ENCODE peak calls at places on chromosome 16, in four cellular contexts. L is IMR-90, Q is A549, Y is K562. N is an unnamed sample.

GRCh38 chr16:4176794-4177438 is 60.7 kb upstream of the ADCY9 start:
- DNase-seq in L (peak), Q (peak), Y (peak), N (peak)

GRCh38 chr16:80938035-80938927 is 68.4 kb downstream of the CMC2 start:
- DNase-seq in L (peak), Q (no peak), Y (no peak), N (no peak)

GRCh38 chr16:17414421-17414820 is 56.3 kb downstream of the XYLT1 start:
- DNase-seq in L (no peak), Q (no peak), Y (no peak), N (peak)

GRCh38 chr16:19299565-19299964 is 14.0 kb downstream of the CLEC19A start:
- DNase-seq in L (no peak), Q (no peak), Y (no peak), N (no peak)

GRCh38 chr16:25988089-25988488 is 296.3 kb downstream of the HS3ST4 start:
- DNase-seq in L (no peak), Q (no peak), Y (no peak), N (no peak)

GRCh38 chr16:1188781-1189189 is 35.9 kb downstream of the CACNA1H start:
- DNase-seq in L (peak), Q (no peak), Y (peak), N (no peak)

GRCh38 chr16:7340938-7341337 is 8.3 kb downstream of the RBFOX1 start:
- DNase-seq in L (no peak), Q (no peak), Y (no peak), N (no peak)

GRCh38 chr16:11142261-11142630 is 113.8 kb downstream of the SOCS1 start:
- DNase-seq in L (no peak), Q (no peak), Y (no peak), N (no peak)

GRCh38 chr16:24748242-24748641 is 18.8 kb downstream of the TNRC6A start:
- DNase-seq in L (peak), Q (peak), Y (peak), N (no peak)

GRCh38 chr16:80100846-80101451 is 439.8 kb upstream of the DYNLRB2 start:
- DNase-seq in L (no peak), Q (no peak), Y (no peak), N (no peak)

GRCh38 chr16:66416981-66417700 is 10.0 kb upstream of the BEAN1 start:
- DNase-seq in L (peak), Q (no peak), Y (no peak), N (no peak)

GRCh38 chr16:67679935-67680897 is 13.6 kb downstream of the C16orf86 start:
- DNase-seq in L (no peak), Q (no peak), Y (no peak), N (no peak)

GRCh38 chr16:83609178-83609577 is 198.6 kb upstream of the HSBP1 start:
- DNase-seq in L (no peak), Q (no peak), Y (no peak), N (no peak)

GRCh38 chr16:75761111-75761510 is 34.8 kb upstream of the CPHXL start:
- DNase-seq in L (peak), Q (no peak), Y (peak), N (no peak)

GRCh38 chr16:69064164-69064563 is 41.3 kb upstream of the HAS3 start:
- DNase-seq in L (peak), Q (no peak), Y (no peak), N (no peak)

GRCh38 chr16:76443981-76444380 is 166.8 kb downstream of the CNTNAP4 start:
- DNase-seq in L (no peak), Q (no peak), Y (no peak), N (no peak)

GRCh38 chr16:70438983-70439862 is at the start of gene ST3GAL2:
- DNase-seq in L (peak), Q (peak), Y (peak), N (peak)

GRCh38 chr16:72848759-72849664 is 198.9 kb downstream of the ZFHX3 start:
- DNase-seq in L (peak), Q (peak), Y (peak), N (no peak)

GRCh38 chr16:86363836-86364618 is 146.3 kb upstream of the FOXF1 start:
- DNase-seq in L (no peak), Q (no peak), Y (no peak), N (no peak)

GRCh38 chr16:31528726-31529397 is 1.2 kb downstream of the AHSP start:
- DNase-seq in L (peak), Q (no peak), Y (no peak), N (no peak)

GRCh38 chr16:14041164-14041563 is 30.0 kb upstream of the MRTFB start:
- DNase-seq in L (no peak), Q (no peak), Y (no peak), N (no peak)

GRCh38 chr16:3859875-3860274 is 20.6 kb downstream of the CREBBP start:
- DNase-seq in L (no peak), Q (no peak), Y (no peak), N (no peak)

GRCh38 chr16:35752012-35752772 is 2292.8 kb downstream of the TP53TG3F start:
- DNase-seq in L (no peak), Q (no peak), Y (no peak), N (no peak)

GRCh38 chr16:8729779-8730334 is 55.4 kb downstream of the ABAT start:
- DNase-seq in L (no peak), Q (no peak), Y (no peak), N (no peak)

GRCh38 chr16:65975049-65975708 is 391.3 kb upstream of the CDH5 start:
- DNase-seq in L (peak), Q (no peak), Y (peak), N (no peak)

GRCh38 chr16:8551388-8552332 is 38.7 kb downstream of the TMEM114 start:
- DNase-seq in L (no peak), Q (no peak), Y (no peak), N (no peak)

GRCh38 chr16:75267631-75268264 is 16.3 kb upstream of the BCAR1 start:
- DNase-seq in L (peak), Q (peak), Y (no peak), N (no peak)

GRCh38 chr16:62363451-62363850 is 327.2 kb upstream of the CDH8 start:
- DNase-seq in L (no peak), Q (no peak), Y (no peak), N (no peak)

DNA sequence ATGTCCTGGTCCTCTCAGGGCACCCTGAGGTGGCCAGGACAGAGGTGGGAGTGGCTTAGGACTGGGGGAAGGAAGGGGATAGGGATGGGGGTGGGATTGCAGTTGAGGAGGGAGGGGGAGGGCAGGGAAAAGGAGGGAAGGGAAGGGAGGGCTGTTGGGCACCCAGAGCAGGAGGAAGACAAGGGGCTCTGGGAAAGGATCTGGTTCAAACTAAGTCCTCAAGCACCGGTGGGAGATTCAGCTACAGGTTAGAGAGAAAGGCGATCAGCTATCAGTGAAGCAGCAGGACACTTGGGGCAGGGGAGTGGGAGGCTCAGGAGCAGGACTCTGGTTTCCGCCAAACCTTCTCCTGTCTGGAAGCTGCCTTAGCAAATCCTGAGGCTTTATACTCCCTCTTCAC is 44.6 kb upstream of the ACSM2B start:
- DNase-seq in L (no peak), Q (no peak), Y (no peak), N (no peak)
- TF ChIP-seq ELK1 in L (no peak), Q (no peak), Y (no peak), N (no peak)

DNA sequence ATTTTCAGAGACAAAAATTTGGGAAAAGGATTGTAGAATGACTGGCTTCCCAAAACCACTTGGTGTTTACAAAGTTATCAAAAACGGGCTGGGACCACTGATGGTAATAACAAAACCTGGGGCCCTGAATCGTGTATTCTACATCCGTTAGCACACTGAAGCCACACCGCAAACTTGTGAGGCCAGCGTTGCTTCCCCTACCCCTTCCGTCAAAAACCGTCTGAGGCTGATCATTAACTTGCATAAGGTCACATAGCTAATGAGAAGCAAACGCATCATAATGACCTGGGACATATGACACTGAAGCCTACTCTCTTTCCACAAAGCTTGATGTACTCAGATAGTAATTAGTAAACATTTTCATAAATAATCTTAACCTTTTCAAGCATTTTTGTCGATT is 704.3 kb downstream of the MAF start:
- DNase-seq in L (no peak), Q (no peak), Y (no peak), N (no peak)
- TF ChIP-seq ELK1 in L (no peak), Q (no peak), Y (no peak), N (no peak)

DNA sequence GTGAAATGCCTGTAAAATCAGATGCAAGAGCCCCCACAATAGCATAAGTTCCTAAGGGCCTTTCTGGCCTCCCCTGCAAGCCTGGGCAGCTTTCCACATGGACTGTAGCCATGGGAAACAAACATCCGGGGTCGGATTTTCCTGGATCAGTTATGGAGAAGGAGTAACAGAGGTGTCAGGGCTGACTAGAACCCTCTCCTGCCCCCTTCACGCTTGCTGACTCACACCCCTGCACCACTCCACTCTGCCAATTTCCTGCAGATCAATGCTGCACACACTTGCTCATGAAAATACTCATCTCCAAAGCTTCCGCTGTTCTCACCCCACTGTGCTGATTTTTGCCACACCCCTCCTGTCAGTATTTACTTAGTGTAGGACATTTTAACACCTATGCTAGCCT is 258.5 kb downstream of the CBLN1 start:
- DNase-seq in L (peak), Q (no peak), Y (no peak), N (no peak)
- TF ChIP-seq ELK1 in L (no peak), Q (no peak), Y (no peak), N (no peak)

GRCh38 chr16:2770057-2770780 is 6.9 kb downstream of the ELOB start:
- DNase-seq in L (no peak), Q (no peak), Y (peak), N (no peak)

GRCh38 chr16:2769675-2770056 is 7.4 kb downstream of the ELOB start:
- DNase-seq in L (no peak), Q (no peak), Y (no peak), N (no peak)

GRCh38 chr16:2767891-2768290 is 9.2 kb downstream of the ELOB start:
- DNase-seq in L (no peak), Q (no peak), Y (peak), N (no peak)

GRCh38 chr16:2768403-2769089 is 8.5 kb downstream of the ELOB start:
- DNase-seq in L (no peak), Q (no peak), Y (peak), N (no peak)

GRCh38 chr16:2769100-2769529 is 8.0 kb downstream of the ELOB start:
- DNase-seq in L (no peak), Q (no peak), Y (no peak), N (no peak)
- TF ChIP-seq ELK1 in L (no peak), Q (no peak), Y (no peak), N (no peak)

GRCh38 chr16:23131841-23132576 is 17.2 kb downstream of the USP31 start:
- DNase-seq in L (no peak), Q (no peak), Y (no peak), N (no peak)

GRCh38 chr16:23132921-23133532 is 16.2 kb downstream of the USP31 start:
- DNase-seq in L (peak), Q (no peak), Y (no peak), N (no peak)

GRCh38 chr16:23137256-23137655 is 12.0 kb downstream of the USP31 start:
- DNase-seq in L (no peak), Q (no peak), Y (no peak), N (no peak)

GRCh38 chr16:23131436-23131835 is 17.8 kb downstream of the USP31 start:
- DNase-seq in L (no peak), Q (no peak), Y (no peak), N (no peak)

DNA sequence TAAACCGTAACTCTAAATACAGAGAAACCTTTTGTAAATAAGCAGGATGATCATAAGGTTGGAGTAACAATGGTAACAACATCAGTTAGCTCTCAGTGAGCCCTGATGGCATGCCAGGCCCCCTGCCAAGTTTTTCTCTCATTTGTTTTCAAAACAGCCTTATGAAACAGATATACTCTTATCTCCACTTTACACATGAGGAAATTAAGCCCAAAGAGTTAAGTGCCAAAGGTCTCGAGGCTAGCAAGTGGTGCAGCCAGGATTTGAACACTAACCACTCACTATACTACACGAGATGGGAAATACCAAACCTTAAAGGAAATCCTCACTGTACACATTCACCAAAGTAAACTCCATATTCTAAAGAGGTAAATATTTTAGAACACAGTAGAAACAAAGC is 15.0 kb downstream of the USP31 start:
- DNase-seq in L (no peak), Q (no peak), Y (peak), N (no peak)
- TF ChIP-seq ELK1 in L (no peak), Q (no peak), Y (no peak), N (no peak)

DNA sequence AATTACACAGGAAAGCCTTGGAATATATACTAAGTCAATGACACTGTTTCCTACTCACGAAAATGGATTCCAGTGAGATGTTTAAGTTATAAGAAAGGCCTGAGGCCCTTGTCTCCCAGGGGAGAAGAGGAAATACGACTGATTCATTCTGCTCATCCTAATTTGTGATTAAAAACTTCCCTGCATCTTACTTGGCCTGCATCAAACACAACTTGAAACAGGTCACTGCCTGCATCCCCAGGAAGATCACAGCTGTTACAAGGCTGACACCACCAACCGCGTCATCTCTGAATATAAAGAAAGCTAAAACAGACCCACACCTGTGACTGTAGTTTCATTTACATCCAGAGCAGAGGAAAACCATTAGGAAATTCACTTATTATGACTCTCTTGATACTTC is 121.9 kb downstream of the DNAH3 start:
- DNase-seq in L (no peak), Q (no peak), Y (no peak), N (no peak)
- TF ChIP-seq ELK1 in L (no peak), Q (no peak), Y (no peak), N (no peak)

N was measured in GM12878.